ENCODE peak calls at places on chromosomes 2 and 18, in seven cellular contexts. D, L, N, V, O, B and G are unnamed samples.

GRCh38 chr2:222142027-222142426 is 156.8 kb downstream of the PAX3 start:
- DNase-seq in B (no peak), V (no peak), O (no peak), D (no peak), L (no peak), N (no peak), G (no peak)

GRCh38 chr18:74796928-74797576 is 199.4 kb downstream of the ZNF407 start:
- DNase-seq in B (peak), L (no peak), O (peak), V (no peak), D (no peak), N (peak), G (no peak)

GRCh38 chr2:9238927-9239326 is 32.3 kb downstream of the ASAP2 start:
- DNase-seq in O (no peak), D (no peak), B (peak), V (no peak), L (no peak), N (no peak), G (no peak)

GRCh38 chr18:77267957-77268356 is 18.3 kb downstream of the GALR1 start:
- DNase-seq in B (no peak), V (no peak), D (no peak), O (no peak), N (no peak), L (no peak), G (no peak)

GRCh38 chr2:177078416-177078815 is 134.2 kb upstream of the HNRNPA3 start:
- DNase-seq in V (no peak), D (peak), O (no peak), B (no peak), N (no peak), L (peak), G (no peak)

GRCh38 chr18:27794527-27794926 is 382.4 kb downstream of the CDH2 start:
- DNase-seq in B (no peak), O (no peak), N (no peak), D (no peak), L (no peak), V (no peak), G (no peak)

GRCh38 chr2:101710690-101711318 is 13.3 kb downstream of the MAP4K4 start:
- DNase-seq in N (no peak), O (no peak), L (no peak), B (no peak), V (no peak), D (no peak), G (no peak)

GRCh38 chr18:60413944-60414547 is 41.5 kb upstream of the MC4R start:
- DNase-seq in L (no peak), V (no peak), D (no peak), O (peak), N (peak), B (no peak), G (no peak)

GRCh38 chr2:187593697-187594096 is 39.5 kb upstream of the TFPI start:
- DNase-seq in L (no peak), B (no peak), N (no peak), D (no peak), O (no peak), V (no peak), G (no peak)

GRCh38 chr2:99811544-99811943 is 321.7 kb upstream of the REV1 start:
- DNase-seq in L (no peak), N (no peak), B (no peak), V (no peak), D (no peak), O (no peak), G (no peak)

GRCh38 chr2:69933839-69934613 is 19.1 kb downstream of the MXD1 start:
- DNase-seq in N (no peak), L (no peak), O (no peak), D (no peak), V (no peak), B (no peak), G (no peak)

GRCh38 chr2:203813684-203814083 is 53.9 kb upstream of the CTLA4 start:
- DNase-seq in L (no peak), V (no peak), B (no peak), D (no peak), O (no peak), N (no peak), G (no peak)

GRCh38 chr18:68402784-68403183 is 312.1 kb downstream of the TMX3 start:
- DNase-seq in V (no peak), N (no peak), B (no peak), D (no peak), L (no peak), O (no peak), G (no peak)

GRCh38 chr2:85245891-85246290 is 81.9 kb downstream of the TGOLN2 start:
- DNase-seq in D (no peak), L (no peak), N (no peak), O (no peak), B (no peak), V (no peak), G (no peak)

GRCh38 chr2:17518212-17519154 is at the start of gene RAD51AP2:
- DNase-seq in D (peak), N (no peak), B (peak), L (peak), V (peak), O (peak), G (peak)

GRCh38 chr18:47407736-47408135 is 156.3 kb upstream of the SKOR2 start:
- DNase-seq in O (no peak), L (no peak), B (no peak), V (no peak), D (no peak), N (no peak), G (no peak)

GRCh38 chr18:5294113-5294617 is 1.4 kb downstream of the ZBTB14 start:
- DNase-seq in L (peak), D (peak), N (no peak), B (peak), O (no peak), V (no peak), G (no peak)

GRCh38 chr2:37481244-37481643 is 136.8 kb downstream of the QPCT start:
- DNase-seq in N (no peak), D (no peak), O (no peak), B (no peak), V (peak), L (no peak), G (no peak)

GRCh38 chr18:46719388-46719787 is 37.5 kb downstream of the ST8SIA5 start:
- DNase-seq in L (no peak), D (no peak), N (no peak), B (no peak), V (no peak), O (no peak), G (no peak)

GRCh38 chr2:190444954-190445353 is 36.8 kb downstream of the MFSD6 start:
- DNase-seq in V (no peak), N (no peak), B (peak), L (no peak), D (no peak), O (no peak), G (no peak)

GRCh38 chr2:18623782-18624181 is 34.4 kb upstream of the NT5C1B start:
- DNase-seq in V (no peak), L (no peak), D (no peak), N (no peak), O (no peak), B (no peak), G (no peak)

GRCh38 chr18:29184654-29185053 is 1007.7 kb upstream of the CDH2 start:
- DNase-seq in N (no peak), D (no peak), L (no peak), O (no peak), B (no peak), V (no peak), G (no peak)

GRCh38 chr2:7111626-7112025 is 194.4 kb downstream of the RNF144A start:
- DNase-seq in B (no peak), N (no peak), L (no peak), D (no peak), O (no peak), V (no peak), G (no peak)

GRCh38 chr18:47749195-47749973 is 181.1 kb downstream of the SMAD2 start:
- DNase-seq in B (peak), O (peak), N (peak), D (peak), V (peak), L (peak), G (peak)

GRCh38 chr2:94871226-94872087 is at the start of gene TEKT4:
- DNase-seq in D (no peak), L (no peak), O (no peak), V (peak), B (peak), N (no peak), G (peak)

GRCh38 chr2:127597984-127598380 is 48.0 kb upstream of the GPR17 start:
- DNase-seq in D (no peak), O (no peak), N (no peak), L (no peak), V (no peak), B (no peak), G (no peak)

GRCh38 chr2:23556929-23557328 is 171.9 kb downstream of the KLHL29 start:
- DNase-seq in D (no peak), B (peak), L (no peak), N (no peak), V (no peak), O (no peak), G (no peak)

GRCh38 chr2:3557588-3558204 is 437 bp downstream of the RNASEH1 start:
- DNase-seq in L (no peak), N (no peak), O (no peak), B (no peak), D (no peak), V (no peak), G (no peak)
- TF ChIP-seq CTCF in L (no peak), N (no peak), O (no peak), B (no peak), D (no peak), V (no peak), G (no peak)

DNA sequence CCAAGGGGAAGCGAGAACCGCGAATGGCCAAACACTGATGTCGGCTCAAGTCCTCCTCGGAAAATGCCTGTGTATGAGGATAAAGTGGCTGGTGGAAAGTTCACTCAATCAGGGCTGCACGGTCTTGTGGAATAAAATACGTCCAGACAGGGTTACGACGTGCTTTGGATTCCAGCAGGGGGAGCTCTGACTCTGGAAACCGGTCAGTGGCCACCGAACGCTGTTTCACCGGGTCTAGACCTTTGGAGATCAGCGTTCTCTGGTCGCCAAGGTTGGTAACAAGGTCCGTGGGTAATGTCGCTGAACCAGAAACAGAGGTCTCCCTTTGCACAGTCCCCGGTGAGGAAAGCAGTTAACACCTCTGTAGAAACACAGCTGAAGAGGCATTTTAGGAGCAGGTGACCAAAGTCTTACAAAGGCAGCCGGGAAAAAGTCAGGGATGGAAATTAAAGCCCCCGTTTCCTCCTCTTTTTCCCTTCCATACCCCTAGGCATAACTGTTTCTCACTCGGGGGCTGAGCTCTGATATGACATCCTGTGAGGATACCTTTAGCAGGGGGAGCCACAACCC is 47.8 kb downstream of the CDCA7 start:
- DNase-seq in V (no peak), N (peak), B (peak), D (peak), O (peak), L (peak), G (peak)
- TF ChIP-seq POLR2AphosphoS5 in V (no peak), N (no peak), B (no peak), D (peak), O (no peak), L (no peak), G (no peak)

DNA sequence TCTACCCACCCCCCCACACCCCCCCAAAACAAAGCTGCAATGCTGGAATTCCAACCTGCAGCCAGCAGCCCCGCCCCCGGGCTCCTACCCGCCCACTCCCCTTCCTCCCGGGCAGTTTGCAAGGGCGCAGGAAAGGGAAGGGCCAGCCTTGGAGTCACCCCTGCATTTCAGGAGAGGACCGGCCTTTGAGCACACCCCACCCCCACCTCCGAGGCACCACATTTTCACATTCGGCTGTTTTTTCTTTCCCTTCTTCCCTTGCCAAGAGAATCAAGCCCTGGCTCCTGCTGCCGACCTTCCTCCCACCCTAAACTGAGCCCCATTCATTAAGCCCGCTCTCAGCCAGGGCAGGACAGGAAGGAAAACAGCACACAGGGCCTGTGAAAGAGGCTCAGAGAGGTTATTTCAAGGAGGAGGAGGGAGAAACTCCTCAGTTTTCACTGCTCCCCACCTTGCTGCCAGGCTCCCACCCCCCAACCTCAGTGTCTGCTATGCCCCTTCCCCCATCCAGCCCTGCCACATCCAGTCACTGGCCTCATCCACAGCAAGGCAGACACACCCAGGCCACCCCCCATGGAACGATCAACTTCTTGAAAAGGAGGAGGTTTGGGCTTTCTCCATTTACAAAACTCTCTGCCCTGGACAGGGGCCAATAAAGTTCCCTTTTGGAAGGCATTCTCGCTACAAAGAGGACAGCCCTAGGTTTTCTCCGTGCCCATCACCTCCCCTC is 11.2 kb downstream of the SMAD7 start:
- DNase-seq in L (no peak), D (no peak), B (no peak), O (no peak), V (peak), N (no peak), G (no peak)
- TF ChIP-seq CTCF in L (no peak), D (no peak), B (no peak), O (no peak), V (no peak), N (no peak), G (no peak)

GRCh38 chr2:215791481-215791937 is 221.8 kb downstream of the MREG start:
- DNase-seq in O (no peak), D (no peak), B (no peak), L (no peak), N (no peak), V (no peak), G (no peak)

GRCh38 chr2:215796160-215796559 is 217.2 kb downstream of the MREG start:
- DNase-seq in L (no peak), B (peak), O (no peak), N (no peak), D (peak), V (no peak), G (no peak)

GRCh38 chr2:215790548-215791421 is 222.6 kb downstream of the MREG start:
- DNase-seq in N (no peak), O (no peak), B (no peak), L (no peak), V (no peak), D (no peak), G (no peak)

GRCh38 chr2:215794829-215795546 is 218.4 kb downstream of the MREG start:
- DNase-seq in B (no peak), O (no peak), D (no peak), L (no peak), V (no peak), N (no peak), G (no peak)

DNA sequence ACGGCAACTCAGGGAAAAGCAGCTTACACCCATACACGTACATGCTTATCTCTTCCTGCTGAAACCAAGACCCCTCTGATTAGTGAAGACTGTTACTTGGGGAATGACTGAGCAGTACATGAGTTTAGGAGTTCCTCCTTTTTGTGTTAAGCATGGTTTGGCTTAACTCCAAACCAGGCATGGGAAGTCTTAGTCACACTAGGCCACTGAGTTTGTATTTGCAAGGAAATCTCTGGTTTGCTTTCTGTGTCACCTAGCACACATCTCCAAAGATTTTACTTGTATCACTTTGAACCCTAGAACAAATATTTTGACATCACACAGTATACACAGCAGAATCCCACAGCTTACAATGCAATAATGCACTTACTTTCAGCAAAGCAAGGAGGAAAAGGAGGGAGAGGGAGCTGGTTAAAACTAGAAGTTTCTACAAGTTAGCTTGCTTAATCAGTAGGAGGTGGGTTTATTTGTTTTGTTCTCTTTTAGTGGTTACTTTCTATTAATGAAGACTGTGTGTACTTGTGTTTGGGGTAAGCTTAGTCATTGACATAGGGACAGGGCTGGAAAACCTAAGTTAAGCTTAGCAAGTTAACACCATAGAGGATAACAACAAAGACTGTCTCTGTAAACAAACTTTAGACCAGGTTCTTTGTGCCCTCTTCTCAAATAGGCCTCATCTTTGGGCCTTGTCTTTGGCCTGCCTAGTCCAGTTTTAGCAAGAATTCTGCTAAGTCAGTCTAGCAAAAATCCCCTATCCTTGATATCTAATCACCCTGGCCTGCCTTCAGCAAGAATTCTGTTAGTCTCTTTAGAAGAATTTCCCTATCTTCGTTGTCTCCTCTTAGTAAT is 219.4 kb downstream of the MREG start:
- DNase-seq in L (no peak), D (peak), B (no peak), O (peak), N (peak), V (no peak), G (no peak)
- TF ChIP-seq POLR2AphosphoS5 in L (no peak), D (peak), B (no peak), O (peak), N (no peak), V (no peak), G (no peak)